ENCODE peak calls at places on chromosomes 12 and 14, in six cellular contexts. G is HFFc6, Q is suprapubic skin, X is A549, N is RWPE1, T is CD14-positive monocyte. O is an unnamed sample.

GRCh38 chr14:83566567-83566966 is 1963.4 kb upstream of the FLRT2 start:
- DNase-seq in N (no peak), X (no peak), G (no peak), Q (no peak), T (no peak), O (no peak)

GRCh38 chr12:94640134-94640928 is 10.0 kb downstream of the TMCC3 start:
- DNase-seq in N (peak; percentile 62), X (no peak), T (peak; percentile 86), Q (no peak), G (no peak), O (no peak)

GRCh38 chr14:32171469-32171868 is 30.4 kb upstream of the RNU6-7 start:
- DNase-seq in G (no peak), N (no peak), T (no peak), Q (no peak), X (no peak), O (no peak)

GRCh38 chr12:123363743-123364531 is 710 bp downstream of the SBNO1 start:
- DNase-seq in G (no peak), T (no peak), Q (peak; percentile 77), X (peak; percentile 65), N (peak; percentile 40), O (no peak)

GRCh38 chr12:127240249-127240929 is 1026.6 kb upstream of the TMEM132C start:
- DNase-seq in X (no peak), N (no peak), G (no peak), T (no peak), Q (no peak), O (no peak)

GRCh38 chr12:123671876-123672275 is 963 bp downstream of the TCTN2 start:
- DNase-seq in N (no peak), T (no peak), G (no peak), Q (no peak), X (no peak), O (no peak)

GRCh38 chr14:71465316-71465715 is 466.9 kb upstream of the RGS6 start:
- DNase-seq in X (no peak), T (no peak), G (peak; percentile 35), N (no peak), Q (no peak), O (no peak)

GRCh38 chr12:121465921-121466799 is 66.2 kb downstream of the RNF34 start:
- DNase-seq in N (no peak), G (no peak), Q (no peak), X (peak; percentile 43), T (no peak), O (no peak)

GRCh38 chr14:98704441-98704840 is 567.6 kb downstream of the BCL11B start:
- DNase-seq in Q (no peak), T (no peak), N (no peak), G (no peak), X (no peak), O (no peak)

GRCh38 chr12:20883288-20883687 is 72.8 kb downstream of the SLCO1B3 start:
- DNase-seq in X (no peak), G (no peak), N (no peak), Q (no peak), T (no peak), O (no peak)

GRCh38 chr14:58426819-58427288 is 477 bp downstream of the TIMM9 start:
- DNase-seq in N (peak; percentile 28), T (peak; percentile 56), Q (peak; percentile 78), X (peak; percentile 56), G (peak; percentile 37), O (peak; percentile 74)

DNA sequence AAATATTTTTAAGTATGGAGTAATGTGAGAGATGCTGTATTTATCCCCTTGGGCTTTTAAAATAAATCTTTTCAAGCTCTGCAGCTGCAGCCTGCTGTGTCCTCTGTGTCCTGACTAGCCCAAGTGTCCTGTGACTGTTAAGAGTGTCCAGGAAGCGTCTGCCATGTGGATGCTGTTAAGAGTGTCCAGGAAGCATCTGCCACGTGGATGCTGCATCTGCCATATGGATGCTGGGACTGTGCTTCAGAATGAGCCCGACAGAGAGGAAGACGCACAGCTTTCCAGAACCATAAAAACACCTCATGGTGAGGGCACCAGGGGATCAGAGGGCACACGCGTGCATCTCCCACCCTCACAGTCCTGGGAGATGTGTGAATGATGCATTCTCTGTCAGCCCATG is 307.3 kb downstream of the ADGRD1 start:
- DNase-seq in X (no peak), N (no peak), T (no peak), Q (no peak), G (no peak), O (no peak)
- TF ChIP-seq CTCF in X (no peak), N (no peak), T (no peak), Q (no peak), G (no peak), O (no peak)

GRCh38 chr12:115693970-115694369 is 583.5 kb downstream of the MED13L start:
- DNase-seq in T (no peak), G (no peak), X (no peak), N (no peak), Q (no peak), O (no peak)

GRCh38 chr12:115697341-115697740 is 580.2 kb downstream of the MED13L start:
- DNase-seq in T (no peak), G (no peak), N (no peak), X (no peak), Q (no peak), O (no peak)

GRCh38 chr12:115691123-115691522 is 586.4 kb downstream of the MED13L start:
- DNase-seq in T (no peak), G (no peak), Q (no peak), N (no peak), X (no peak), O (no peak)

GRCh38 chr12:115698257-115698656 is 579.2 kb downstream of the MED13L start:
- DNase-seq in X (no peak), N (no peak), Q (no peak), T (no peak), G (no peak), O (no peak)

DNA sequence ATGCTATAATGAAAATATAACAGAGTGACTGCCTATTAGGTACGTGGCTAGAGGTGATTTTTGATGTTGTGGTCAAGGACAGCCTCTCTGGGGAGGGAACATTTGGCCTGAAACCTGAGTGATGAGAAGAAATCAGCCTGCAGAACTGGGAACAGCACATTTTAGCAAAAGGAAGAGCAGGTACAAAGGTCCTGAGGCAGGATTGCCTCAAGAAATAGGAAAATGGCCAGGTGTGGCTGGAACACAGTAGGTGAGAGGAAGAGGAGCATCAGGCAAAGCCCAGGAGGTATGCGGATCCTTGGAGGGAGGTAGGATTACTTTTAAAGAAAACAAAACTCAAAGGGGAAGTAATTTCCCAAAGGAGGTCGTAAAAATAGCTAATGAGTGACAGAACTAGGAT is 582.9 kb downstream of the MED13L start:
- DNase-seq in Q (no peak), X (no peak), T (no peak), N (no peak), G (no peak), O (no peak)
- TF ChIP-seq CTCF in Q (no peak), X (no peak), T (no peak), N (no peak), G (no peak), O (no peak)

GRCh38 chr12:29838768-29839167 is 55.0 kb upstream of the TMTC1 start:
- DNase-seq in N (no peak), X (no peak), Q (no peak), G (no peak), T (no peak), O (no peak)

GRCh38 chr12:29847246-29847645 is 63.5 kb upstream of the TMTC1 start:
- DNase-seq in N (no peak), X (no peak), Q (no peak), G (no peak), T (no peak), O (no peak)

DNA sequence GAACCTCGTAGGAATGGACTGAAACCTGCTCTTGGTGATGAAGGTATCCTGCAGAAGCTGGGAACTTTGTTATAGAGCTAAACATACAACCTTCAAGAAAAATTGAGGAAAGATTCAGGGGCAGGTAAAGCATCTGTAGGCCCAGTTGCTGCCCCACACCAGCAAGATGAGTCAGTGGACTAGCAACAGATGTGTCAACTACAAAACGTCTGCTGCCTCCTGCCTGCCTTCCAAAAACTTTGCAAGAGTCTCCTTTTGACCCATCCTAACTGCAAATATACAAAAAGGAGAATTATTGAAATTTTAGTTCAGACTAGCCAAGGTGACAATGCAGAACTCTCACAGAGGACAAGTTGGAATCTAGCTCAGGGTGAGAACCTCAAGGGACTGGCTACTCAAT is 60.9 kb upstream of the TMTC1 start:
- DNase-seq in Q (no peak), X (no peak), N (no peak), T (no peak), G (no peak), O (no peak)
- TF ChIP-seq CTCF in Q (no peak), X (no peak), N (no peak), T (no peak), G (no peak), O (no peak)

DNA sequence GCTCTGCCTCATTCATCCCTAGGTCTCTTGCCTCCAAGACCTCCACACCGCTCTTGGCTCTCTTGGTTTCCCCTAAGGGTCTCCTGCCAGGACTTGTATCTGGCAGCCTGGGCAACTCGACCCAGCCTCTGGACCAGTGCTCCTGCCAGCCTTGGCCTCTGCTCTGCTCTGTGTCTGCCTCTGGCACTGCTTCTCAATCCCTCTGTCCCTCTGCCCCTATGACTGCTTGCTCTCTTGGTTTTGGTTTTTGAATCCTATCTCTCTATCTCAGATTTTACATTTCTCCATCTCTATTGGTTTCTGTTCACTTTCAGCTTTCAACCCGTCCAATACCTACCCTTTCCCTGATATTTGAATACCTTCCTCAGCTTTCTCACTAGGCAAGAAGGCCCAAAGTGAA is 6.3 kb downstream of the ITGA5 start:
- DNase-seq in T (no peak), G (no peak), X (no peak), Q (no peak), N (no peak), O (no peak)
- TF ChIP-seq CTCF in T (no peak), G (no peak), X (no peak), Q (no peak), N (no peak), O (no peak)

DNA sequence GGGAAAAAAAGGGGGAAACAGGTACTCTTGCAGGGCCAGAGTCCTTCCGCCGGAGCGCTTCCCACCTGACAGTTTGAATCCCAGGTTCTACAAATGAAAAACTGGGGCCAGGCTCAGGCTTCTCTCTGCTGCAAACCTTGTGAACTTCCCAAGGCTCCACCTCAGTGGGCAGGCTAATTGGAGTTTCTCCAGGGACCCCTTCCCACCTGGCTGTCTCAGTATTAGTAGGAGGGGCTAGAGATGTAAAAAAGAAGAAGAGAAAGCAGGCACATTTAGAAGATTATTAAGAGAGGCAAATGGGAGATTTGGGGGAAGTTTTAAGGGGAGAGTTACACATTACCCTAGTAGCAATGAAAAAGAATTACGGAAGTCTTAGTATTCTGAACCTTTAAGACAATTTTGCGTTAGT is 20.0 kb upstream of the CLEC2D start:
- DNase-seq in Q (no peak), T (no peak), N (no peak), G (no peak), X (no peak), O (no peak)
- TF ChIP-seq CTCF in Q (no peak), T (no peak), N (no peak), G (no peak), X (no peak), O (no peak)

GRCh38 chr14:61213116-61213720 is 67.9 kb downstream of the TMEM30B start:
- DNase-seq in N (no peak), T (no peak), G (peak; percentile 62), Q (no peak), X (no peak), O (no peak)
- TF ChIP-seq CTCF in N (no peak), T (no peak), G (no peak), Q (no peak), X (no peak), O (no peak)

GRCh38 chr12:102659200-102659911 is 179.0 kb upstream of the IGF1 start:
- DNase-seq in G (no peak), N (no peak), X (no peak), T (no peak), Q (no peak), O (no peak)
- TF ChIP-seq CTCF in G (peak; percentile 61), N (no peak), X (no peak), T (no peak), Q (no peak), O (no peak)

O was measured in type B pancreatic cell.